ENCODE peak calls at places on chromosomes 2 and 18, in nine cellular contexts. One of them, this sample, is unnamed.

GRCh38 chr18:5455644-5456043 is 88.2 kb downstream of the EPB41L3 start:
- DNase-seq in HepG2: no peak
- DNase-seq in GM12865: no peak
- DNase-seq in AG08396: no peak
- DNase-seq in aorta: no peak
- DNase-seq in NCI-H146: no peak
- DNase-seq in iPS-NIHi11: no peak
- DNase-seq in lower lobe of right lung: no peak
- DNase-seq in iris pigment epithelial cell: peak; percentile 55
- DNase-seq in this sample: peak; percentile 65

GRCh38 chr18:3248670-3249359 is 1.2 kb downstream of the MYL12A start:
- DNase-seq in HepG2: peak; percentile 61
- DNase-seq in GM12865: peak; percentile 86
- DNase-seq in AG08396: peak; percentile 27
- DNase-seq in aorta: no peak
- DNase-seq in NCI-H146: peak; percentile 41
- DNase-seq in iPS-NIHi11: no peak
- DNase-seq in lower lobe of right lung: no peak
- DNase-seq in iris pigment epithelial cell: peak; percentile 69
- DNase-seq in this sample: peak; percentile 52

GRCh38 chr2:72533767-72534166 is 292.1 kb downstream of the EXOC6B start:
- DNase-seq in HepG2: no peak
- DNase-seq in GM12865: no peak
- DNase-seq in AG08396: no peak
- DNase-seq in aorta: no peak
- DNase-seq in NCI-H146: no peak
- DNase-seq in iPS-NIHi11: no peak
- DNase-seq in lower lobe of right lung: no peak
- DNase-seq in iris pigment epithelial cell: peak; percentile 64
- DNase-seq in this sample: peak; percentile 40

GRCh38 chr2:203809084-203809521 is 58.5 kb upstream of the CTLA4 start:
- DNase-seq in HepG2: no peak
- DNase-seq in GM12865: no peak
- DNase-seq in AG08396: no peak
- DNase-seq in aorta: no peak
- DNase-seq in NCI-H146: no peak
- DNase-seq in iPS-NIHi11: no peak
- DNase-seq in lower lobe of right lung: no peak
- DNase-seq in iris pigment epithelial cell: peak; percentile 76
- DNase-seq in this sample: peak; percentile 95

GRCh38 chr18:39620551-39621168 is 2055.1 kb upstream of the CELF4 start:
- DNase-seq in HepG2: peak; percentile 72
- DNase-seq in GM12865: no peak
- DNase-seq in AG08396: no peak
- DNase-seq in aorta: no peak
- DNase-seq in NCI-H146: no peak
- DNase-seq in iPS-NIHi11: no peak
- DNase-seq in lower lobe of right lung: no peak
- DNase-seq in iris pigment epithelial cell: no peak
- DNase-seq in this sample: no peak

GRCh38 chr2:143802242-143802641 is 673.0 kb downstream of the ARHGAP15 start:
- DNase-seq in HepG2: no peak
- DNase-seq in GM12865: peak; percentile 22
- DNase-seq in AG08396: peak; percentile 52
- DNase-seq in aorta: no peak
- DNase-seq in NCI-H146: no peak
- DNase-seq in iPS-NIHi11: no peak
- DNase-seq in lower lobe of right lung: no peak
- DNase-seq in iris pigment epithelial cell: peak; percentile 88
- DNase-seq in this sample: peak; percentile 60

GRCh38 chr2:134838143-134838620 is at the start of gene ACMSD:
- DNase-seq in HepG2: no peak
- DNase-seq in GM12865: no peak
- DNase-seq in AG08396: no peak
- DNase-seq in aorta: no peak
- DNase-seq in NCI-H146: no peak
- DNase-seq in iPS-NIHi11: no peak
- DNase-seq in lower lobe of right lung: no peak
- DNase-seq in iris pigment epithelial cell: no peak
- DNase-seq in this sample: no peak

GRCh38 chr2:43019536-43020183 is 206.7 kb downstream of the ZFP36L2 start:
- DNase-seq in HepG2: no peak
- DNase-seq in GM12865: no peak
- DNase-seq in AG08396: no peak
- DNase-seq in aorta: no peak
- DNase-seq in NCI-H146: no peak
- DNase-seq in iPS-NIHi11: no peak
- DNase-seq in lower lobe of right lung: no peak
- DNase-seq in iris pigment epithelial cell: no peak
- DNase-seq in this sample: no peak

GRCh38 chr2:39128919-39129391 is 8.1 kb upstream of the SOS1 start:
- DNase-seq in HepG2: peak; percentile 70
- DNase-seq in GM12865: peak; percentile 90
- DNase-seq in AG08396: no peak
- DNase-seq in aorta: no peak
- DNase-seq in NCI-H146: no peak
- DNase-seq in iPS-NIHi11: no peak
- DNase-seq in lower lobe of right lung: no peak
- DNase-seq in iris pigment epithelial cell: peak; percentile 64
- DNase-seq in this sample: no peak

GRCh38 chr2:109711230-109712125 is 82.6 kb upstream of the RGPD5 start:
- DNase-seq in HepG2: no peak
- DNase-seq in GM12865: peak; percentile 27
- DNase-seq in AG08396: no peak
- DNase-seq in aorta: no peak
- DNase-seq in NCI-H146: no peak
- DNase-seq in iPS-NIHi11: no peak
- DNase-seq in lower lobe of right lung: no peak
- DNase-seq in iris pigment epithelial cell: no peak
- DNase-seq in this sample: no peak

GRCh38 chr2:173235947-173236803 is 118.5 kb upstream of the CDCA7 start:
- DNase-seq in HepG2: no peak
- DNase-seq in GM12865: no peak
- DNase-seq in AG08396: no peak
- DNase-seq in aorta: no peak
- DNase-seq in NCI-H146: no peak
- DNase-seq in iPS-NIHi11: peak; percentile 79
- DNase-seq in lower lobe of right lung: no peak
- DNase-seq in iris pigment epithelial cell: no peak
- DNase-seq in this sample: no peak

GRCh38 chr2:88627856-88628568 is 748 bp upstream of the EIF2AK3 start:
- DNase-seq in HepG2: no peak
- DNase-seq in GM12865: peak; percentile 95
- DNase-seq in AG08396: peak; percentile 82
- DNase-seq in aorta: peak; percentile 96
- DNase-seq in NCI-H146: peak; percentile 87
- DNase-seq in iPS-NIHi11: peak; percentile 72
- DNase-seq in lower lobe of right lung: peak; percentile 96
- DNase-seq in iris pigment epithelial cell: peak; percentile 97
- DNase-seq in this sample: peak; percentile 95

GRCh38 chr2:15299904-15300528 is 261.1 kb downstream of the NBAS start:
- DNase-seq in HepG2: no peak
- DNase-seq in GM12865: no peak
- DNase-seq in AG08396: no peak
- DNase-seq in aorta: no peak
- DNase-seq in NCI-H146: no peak
- DNase-seq in iPS-NIHi11: peak; percentile 21
- DNase-seq in lower lobe of right lung: no peak
- DNase-seq in iris pigment epithelial cell: no peak
- DNase-seq in this sample: no peak

GRCh38 chr18:1078301-1078700 is 173.6 kb downstream of the ADCYAP1 start:
- DNase-seq in HepG2: no peak
- DNase-seq in GM12865: no peak
- DNase-seq in AG08396: no peak
- DNase-seq in aorta: no peak
- DNase-seq in NCI-H146: no peak
- DNase-seq in iPS-NIHi11: no peak
- DNase-seq in lower lobe of right lung: no peak
- DNase-seq in iris pigment epithelial cell: no peak
- DNase-seq in this sample: no peak

GRCh38 chr2:156935611-156936010 is 321.9 kb upstream of the GALNT5 start:
- DNase-seq in HepG2: no peak
- DNase-seq in GM12865: no peak
- DNase-seq in AG08396: no peak
- DNase-seq in aorta: no peak
- DNase-seq in NCI-H146: peak; percentile 80
- DNase-seq in iPS-NIHi11: peak; percentile 29
- DNase-seq in lower lobe of right lung: no peak
- DNase-seq in iris pigment epithelial cell: peak; percentile 24
- DNase-seq in this sample: peak; percentile 66

GRCh38 chr18:77143196-77143595 is 10.6 kb upstream of the MBP start:
- DNase-seq in HepG2: no peak
- DNase-seq in GM12865: no peak
- DNase-seq in AG08396: no peak
- DNase-seq in aorta: no peak
- DNase-seq in NCI-H146: no peak
- DNase-seq in iPS-NIHi11: no peak
- DNase-seq in lower lobe of right lung: no peak
- DNase-seq in iris pigment epithelial cell: no peak
- DNase-seq in this sample: no peak

GRCh38 chr18:12391487-12392136 is 14.6 kb upstream of the AFG3L2 start:
- DNase-seq in HepG2: peak; percentile 51
- DNase-seq in GM12865: peak; percentile 69
- DNase-seq in AG08396: peak; percentile 76
- DNase-seq in aorta: peak; percentile 81
- DNase-seq in NCI-H146: peak; percentile 75
- DNase-seq in iPS-NIHi11: peak; percentile 46
- DNase-seq in lower lobe of right lung: no peak
- DNase-seq in iris pigment epithelial cell: peak; percentile 73
- DNase-seq in this sample: peak; percentile 30

GRCh38 chr2:201260302-201260800 is at the start of gene CASP8:
- DNase-seq in HepG2: peak; percentile 55
- DNase-seq in GM12865: peak; percentile 76
- DNase-seq in AG08396: no peak
- DNase-seq in aorta: no peak
- DNase-seq in NCI-H146: no peak
- DNase-seq in iPS-NIHi11: no peak
- DNase-seq in lower lobe of right lung: peak; percentile 64
- DNase-seq in iris pigment epithelial cell: peak; percentile 82
- DNase-seq in this sample: peak; percentile 33

GRCh38 chr2:41908349-41908748 is 139.5 kb upstream of the PKDCC start:
- DNase-seq in HepG2: no peak
- DNase-seq in GM12865: no peak
- DNase-seq in AG08396: no peak
- DNase-seq in aorta: no peak
- DNase-seq in NCI-H146: no peak
- DNase-seq in iPS-NIHi11: no peak
- DNase-seq in lower lobe of right lung: no peak
- DNase-seq in iris pigment epithelial cell: no peak
- DNase-seq in this sample: no peak

GRCh38 chr2:172531309-172531708 is 24.6 kb upstream of the PDK1 start:
- DNase-seq in HepG2: no peak
- DNase-seq in GM12865: no peak
- DNase-seq in AG08396: no peak
- DNase-seq in aorta: no peak
- DNase-seq in NCI-H146: no peak
- DNase-seq in iPS-NIHi11: no peak
- DNase-seq in lower lobe of right lung: no peak
- DNase-seq in iris pigment epithelial cell: no peak
- DNase-seq in this sample: no peak

GRCh38 chr18:32707153-32707552 is 65.7 kb downstream of the KLHL14 start:
- DNase-seq in HepG2: no peak
- DNase-seq in GM12865: no peak
- DNase-seq in AG08396: no peak
- DNase-seq in aorta: no peak
- DNase-seq in NCI-H146: peak; percentile 51
- DNase-seq in iPS-NIHi11: no peak
- DNase-seq in lower lobe of right lung: no peak
- DNase-seq in iris pigment epithelial cell: no peak
- DNase-seq in this sample: no peak

GRCh38 chr18:37869051-37869450 is 303.5 kb upstream of the CELF4 start:
- DNase-seq in HepG2: no peak
- DNase-seq in GM12865: no peak
- DNase-seq in AG08396: no peak
- DNase-seq in aorta: no peak
- DNase-seq in NCI-H146: no peak
- DNase-seq in iPS-NIHi11: no peak
- DNase-seq in lower lobe of right lung: no peak
- DNase-seq in iris pigment epithelial cell: no peak
- DNase-seq in this sample: no peak

GRCh38 chr2:42567389-42567788 is 1.0 kb upstream of the MTA3 start:
- DNase-seq in HepG2: no peak
- DNase-seq in GM12865: peak; percentile 13
- DNase-seq in AG08396: peak; percentile 69
- DNase-seq in aorta: no peak
- DNase-seq in NCI-H146: no peak
- DNase-seq in iPS-NIHi11: no peak
- DNase-seq in lower lobe of right lung: no peak
- DNase-seq in iris pigment epithelial cell: peak; percentile 84
- DNase-seq in this sample: peak; percentile 71

GRCh38 chr2:74138952-74139323 is 8.8 kb downstream of the BOLA3 start:
- DNase-seq in HepG2: no peak
- DNase-seq in GM12865: no peak
- DNase-seq in AG08396: no peak
- DNase-seq in aorta: no peak
- DNase-seq in NCI-H146: no peak
- DNase-seq in iPS-NIHi11: peak; percentile 78
- DNase-seq in lower lobe of right lung: no peak
- DNase-seq in iris pigment epithelial cell: no peak
- DNase-seq in this sample: no peak

GRCh38 chr2:137173514-137173913 is 408.2 kb downstream of the THSD7B start:
- DNase-seq in HepG2: peak; percentile 14
- DNase-seq in GM12865: peak; percentile 70
- DNase-seq in AG08396: no peak
- DNase-seq in aorta: no peak
- DNase-seq in NCI-H146: no peak
- DNase-seq in iPS-NIHi11: peak; percentile 53
- DNase-seq in lower lobe of right lung: no peak
- DNase-seq in iris pigment epithelial cell: peak; percentile 88
- DNase-seq in this sample: peak; percentile 94

GRCh38 chr2:73588177-73588576 is 54.0 kb downstream of the NAT8 start:
- DNase-seq in HepG2: no peak
- DNase-seq in GM12865: no peak
- DNase-seq in AG08396: no peak
- DNase-seq in aorta: no peak
- DNase-seq in NCI-H146: peak; percentile 84
- DNase-seq in iPS-NIHi11: peak; percentile 15
- DNase-seq in lower lobe of right lung: no peak
- DNase-seq in iris pigment epithelial cell: no peak
- DNase-seq in this sample: no peak

GRCh38 chr2:30936924-30937323 is 129.7 kb upstream of the CAPN13 start:
- DNase-seq in HepG2: no peak
- DNase-seq in GM12865: no peak
- DNase-seq in AG08396: no peak
- DNase-seq in aorta: no peak
- DNase-seq in NCI-H146: no peak
- DNase-seq in iPS-NIHi11: no peak
- DNase-seq in lower lobe of right lung: no peak
- DNase-seq in iris pigment epithelial cell: no peak
- DNase-seq in this sample: no peak

GRCh38 chr18:23283933-23284430 is 148.7 kb downstream of the CABLES1 start:
- DNase-seq in HepG2: peak; percentile 65
- DNase-seq in GM12865: peak; percentile 81
- DNase-seq in AG08396: no peak
- DNase-seq in aorta: no peak
- DNase-seq in NCI-H146: no peak
- DNase-seq in iPS-NIHi11: peak; percentile 53
- DNase-seq in lower lobe of right lung: no peak
- DNase-seq in iris pigment epithelial cell: peak; percentile 61
- DNase-seq in this sample: peak; percentile 69

GRCh38 chr18:73839441-73839840 is 308.2 kb downstream of the FBXO15 start:
- DNase-seq in HepG2: no peak
- DNase-seq in GM12865: no peak
- DNase-seq in AG08396: no peak
- DNase-seq in aorta: no peak
- DNase-seq in NCI-H146: no peak
- DNase-seq in iPS-NIHi11: no peak
- DNase-seq in lower lobe of right lung: no peak
- DNase-seq in iris pigment epithelial cell: no peak
- DNase-seq in this sample: no peak

GRCh38 chr18:47745227-47745626 is 185.2 kb downstream of the SMAD2 start:
- DNase-seq in HepG2: no peak
- DNase-seq in GM12865: no peak
- DNase-seq in AG08396: no peak
- DNase-seq in aorta: no peak
- DNase-seq in NCI-H146: no peak
- DNase-seq in iPS-NIHi11: no peak
- DNase-seq in lower lobe of right lung: no peak
- DNase-seq in iris pigment epithelial cell: no peak
- DNase-seq in this sample: no peak

GRCh38 chr2:223465793-223466192 is 136.4 kb downstream of the SCG2 start:
- DNase-seq in HepG2: no peak
- DNase-seq in GM12865: no peak
- DNase-seq in AG08396: peak; percentile 85
- DNase-seq in aorta: peak; percentile 90
- DNase-seq in NCI-H146: no peak
- DNase-seq in iPS-NIHi11: peak; percentile 23
- DNase-seq in lower lobe of right lung: peak; percentile 71
- DNase-seq in iris pigment epithelial cell: peak; percentile 100
- DNase-seq in this sample: peak; percentile 98